ENCODE peak calls at places on chromosomes 7 and 10, in four cellular contexts. One of them, this sample, is unnamed.

GRCh38 chr7:147400221-147400689 is 1190.3 kb upstream of the C7orf33 start:
- DNase-seq in HepG2: no peak
- DNase-seq in H1: no peak
- DNase-seq in GM12878: no peak
- DNase-seq in this sample: no peak

GRCh38 chr10:35643151-35643975 is 1.3 kb upstream of the FZD8 start:
- DNase-seq in GM12878: no peak
- DNase-seq in H1: no peak
- DNase-seq in HepG2: no peak
- DNase-seq in this sample: no peak

GRCh38 chr10:46527241-46527811 is 29.1 kb downstream of the GPRIN2 start:
- DNase-seq in HepG2: no peak
- DNase-seq in H1: no peak
- DNase-seq in GM12878: no peak
- DNase-seq in this sample: no peak

GRCh38 chr10:24288581-24288980 is 79.6 kb downstream of the KIAA1217 start:
- DNase-seq in H1: no peak
- DNase-seq in HepG2: no peak
- DNase-seq in GM12878: no peak
- DNase-seq in this sample: no peak

GRCh38 chr7:106482091-106482490 is 178.9 kb downstream of the CCDC71L start:
- DNase-seq in H1: no peak
- DNase-seq in GM12878: no peak
- DNase-seq in HepG2: no peak
- DNase-seq in this sample: no peak

GRCh38 chr7:99380823-99381663 is 6.5 kb downstream of the ARPC1B start:
- DNase-seq in H1: no peak
- DNase-seq in GM12878: peak
- DNase-seq in HepG2: peak
- DNase-seq in this sample: no peak

GRCh38 chr10:34816067-34817002 is 1.2 kb upstream of the PARD3 start:
- DNase-seq in HepG2: no peak
- DNase-seq in GM12878: no peak
- DNase-seq in H1: no peak
- DNase-seq in this sample: no peak

GRCh38 chr7:22166928-22167327 is 190.0 kb downstream of the RAPGEF5 start:
- DNase-seq in HepG2: no peak
- DNase-seq in H1: no peak
- DNase-seq in GM12878: no peak
- DNase-seq in this sample: no peak

GRCh38 chr10:131137223-131137622 is 174.3 kb downstream of the TCERG1L start:
- DNase-seq in HepG2: no peak
- DNase-seq in H1: no peak
- DNase-seq in GM12878: no peak
- DNase-seq in this sample: no peak

GRCh38 chr10:36057731-36058130 is 415.6 kb upstream of the FZD8 start:
- DNase-seq in GM12878: no peak
- DNase-seq in H1: no peak
- DNase-seq in HepG2: no peak
- DNase-seq in this sample: no peak

GRCh38 chr7:1422512-1423265 is 36.6 kb downstream of the MICALL2 start:
- DNase-seq in H1: no peak
- DNase-seq in GM12878: no peak
- DNase-seq in HepG2: no peak
- DNase-seq in this sample: no peak

GRCh38 chr10:142371-142770 is 7.1 kb downstream of the ZMYND11 start:
- DNase-seq in H1: no peak
- DNase-seq in GM12878: no peak
- DNase-seq in HepG2: no peak
- DNase-seq in this sample: no peak

GRCh38 chr7:137109966-137110930 is 233.3 kb downstream of the PTN start:
- DNase-seq in HepG2: no peak
- DNase-seq in GM12878: no peak
- DNase-seq in H1: no peak
- DNase-seq in this sample: no peak

GRCh38 chr10:132880148-132880981 is 62.0 kb downstream of the CFAP46 start:
- DNase-seq in GM12878: no peak
- DNase-seq in H1: no peak
- DNase-seq in HepG2: no peak
- DNase-seq in this sample: no peak

DNA sequence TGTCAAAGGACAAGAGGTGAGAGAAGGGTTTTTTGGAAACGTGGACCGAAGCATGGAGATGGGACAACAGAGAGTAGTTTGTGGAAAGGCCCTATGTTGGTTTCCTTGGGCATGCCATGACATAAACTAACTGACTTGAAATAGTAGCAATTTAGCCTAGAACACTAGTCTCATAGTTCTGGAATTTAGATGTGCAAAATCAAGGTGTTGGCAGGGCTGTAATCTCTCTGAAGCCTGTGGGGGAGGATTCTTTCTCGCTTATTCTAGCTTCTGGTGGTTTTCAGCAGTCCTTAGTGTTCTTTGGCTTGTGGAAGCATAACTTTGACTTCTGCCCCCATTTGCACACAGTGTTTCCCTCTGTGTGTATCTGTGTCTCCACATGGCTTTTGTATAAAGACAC is 283.4 kb downstream of the GFRA1 start:
- DNase-seq in GM12878: no peak
- DNase-seq in HepG2: no peak
- DNase-seq in H1: no peak
- DNase-seq in this sample: no peak
- TF ChIP-seq SUZ12 in GM12878: no peak
- TF ChIP-seq SUZ12 in HepG2: no peak
- TF ChIP-seq SUZ12 in H1: no peak
- TF ChIP-seq SUZ12 in this sample: no peak

GRCh38 chr7:5454485-5454884 is 30.9 kb upstream of the TNRC18 start:
- DNase-seq in GM12878: no peak
- DNase-seq in H1: no peak
- DNase-seq in HepG2: no peak
- DNase-seq in this sample: no peak

GRCh38 chr7:5451391-5451790 is 27.8 kb upstream of the TNRC18 start:
- DNase-seq in H1: no peak
- DNase-seq in GM12878: no peak
- DNase-seq in HepG2: no peak
- DNase-seq in this sample: no peak

GRCh38 chr7:5452470-5452899 is 28.9 kb upstream of the TNRC18 start:
- DNase-seq in HepG2: no peak
- DNase-seq in GM12878: no peak
- DNase-seq in H1: no peak
- DNase-seq in this sample: no peak

GRCh38 chr7:5453566-5454075 is 30.0 kb upstream of the TNRC18 start:
- DNase-seq in H1: no peak
- DNase-seq in HepG2: no peak
- DNase-seq in GM12878: no peak
- DNase-seq in this sample: no peak

DNA sequence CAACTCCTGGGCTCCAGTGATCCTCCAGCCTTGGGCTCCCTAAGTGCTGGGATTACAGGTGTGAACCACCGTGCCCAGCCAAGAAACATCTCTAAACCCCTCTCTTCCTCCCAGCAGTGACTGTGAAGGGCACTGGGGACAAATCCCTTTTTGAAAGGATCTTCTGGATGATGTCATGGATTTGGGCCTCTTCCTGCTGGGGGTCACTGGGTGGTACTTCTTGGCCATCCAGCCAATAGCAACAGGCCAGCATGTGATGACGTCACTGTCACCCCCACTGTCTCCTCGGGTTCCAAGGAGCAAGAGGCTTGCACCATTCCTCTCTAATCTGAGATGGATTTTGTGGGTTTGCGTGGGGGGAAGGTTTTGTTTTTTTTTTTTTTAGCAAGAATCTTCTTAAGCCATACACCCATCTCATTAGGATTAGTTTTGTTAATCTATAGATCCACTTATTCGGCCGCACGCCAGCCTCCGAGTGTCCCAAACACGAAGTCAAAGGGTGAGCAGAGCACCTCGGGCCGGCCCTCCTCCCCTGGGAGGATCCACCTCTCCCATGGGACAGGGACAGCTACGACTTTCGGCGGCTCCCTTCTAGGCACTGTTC is 29.4 kb upstream of the TNRC18 start:
- DNase-seq in H1: no peak
- DNase-seq in HepG2: no peak
- DNase-seq in GM12878: no peak
- DNase-seq in this sample: peak
- TF ChIP-seq YY1 in H1: no peak
- TF ChIP-seq YY1 in HepG2: no peak
- TF ChIP-seq YY1 in GM12878: no peak
- TF ChIP-seq YY1 in this sample: no peak

GRCh38 chr7:116214921-116215320 is 4.6 kb downstream of the TES start:
- DNase-seq in GM12878: no peak
- DNase-seq in HepG2: no peak
- DNase-seq in H1: no peak
- DNase-seq in this sample: no peak

GRCh38 chr7:116215550-116215949 is 5.2 kb downstream of the TES start:
- DNase-seq in H1: no peak
- DNase-seq in HepG2: no peak
- DNase-seq in GM12878: no peak
- DNase-seq in this sample: no peak

GRCh38 chr7:116211913-116212596 is 1.7 kb downstream of the TES start:
- DNase-seq in H1: no peak
- DNase-seq in HepG2: no peak
- DNase-seq in GM12878: no peak
- DNase-seq in this sample: no peak

GRCh38 chr7:116212859-116213258 is 2.5 kb downstream of the TES start:
- DNase-seq in H1: no peak
- DNase-seq in HepG2: no peak
- DNase-seq in GM12878: no peak
- DNase-seq in this sample: no peak

GRCh38 chr7:116213361-116214155 is 3.2 kb downstream of the TES start:
- DNase-seq in GM12878: no peak
- DNase-seq in HepG2: no peak
- DNase-seq in H1: no peak
- DNase-seq in this sample: no peak
- H3K4me3 ChIP-seq in GM12878: peak
- H3K4me3 ChIP-seq in HepG2: no peak
- H3K4me3 ChIP-seq in H1: no peak
- H3K4me3 ChIP-seq in this sample: no peak

GRCh38 chr7:73343671-73344380 is 15.9 kb downstream of the FKBP6 start:
- DNase-seq in GM12878: no peak
- DNase-seq in H1: no peak
- DNase-seq in HepG2: peak
- DNase-seq in this sample: no peak

GRCh38 chr7:73345538-73345937 is 17.6 kb downstream of the FKBP6 start:
- DNase-seq in H1: no peak
- DNase-seq in HepG2: peak
- DNase-seq in GM12878: no peak
- DNase-seq in this sample: no peak

GRCh38 chr7:73341877-73342276 is 13.9 kb downstream of the FKBP6 start:
- DNase-seq in H1: no peak
- DNase-seq in HepG2: peak
- DNase-seq in GM12878: no peak
- DNase-seq in this sample: no peak

GRCh38 chr7:73340514-73340913 is 12.6 kb downstream of the FKBP6 start:
- DNase-seq in GM12878: no peak
- DNase-seq in H1: no peak
- DNase-seq in HepG2: no peak
- DNase-seq in this sample: no peak

DNA sequence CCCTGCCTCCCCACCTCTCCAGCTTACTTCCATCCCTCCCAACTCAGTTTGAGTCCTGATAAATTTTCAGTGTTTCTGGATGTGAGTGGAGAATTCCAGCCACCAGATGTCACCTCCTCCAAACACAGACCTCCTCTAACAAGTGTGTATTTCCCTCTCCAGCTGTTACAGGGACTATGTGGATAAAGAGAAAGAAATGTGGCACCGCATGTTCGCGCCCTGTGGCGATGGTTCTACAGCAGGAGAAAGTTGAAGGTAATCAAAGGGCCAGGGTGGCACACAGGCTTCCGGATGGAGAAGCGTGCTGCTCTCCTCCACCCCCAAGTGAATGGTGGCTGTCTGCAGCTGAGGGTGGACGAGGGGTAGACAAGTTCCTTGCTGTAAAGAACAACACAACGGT is 14.7 kb downstream of the FKBP6 start:
- DNase-seq in GM12878: no peak
- DNase-seq in HepG2: peak
- DNase-seq in H1: no peak
- DNase-seq in this sample: peak
- TF ChIP-seq SUZ12 in GM12878: no peak
- TF ChIP-seq SUZ12 in HepG2: no peak
- TF ChIP-seq SUZ12 in H1: no peak
- TF ChIP-seq SUZ12 in this sample: no peak

GRCh38 chr10:14285941-14286555 is 44.7 kb downstream of the FRMD4A start:
- DNase-seq in H1: no peak
- DNase-seq in GM12878: no peak
- DNase-seq in HepG2: no peak
- DNase-seq in this sample: no peak
- TF ChIP-seq YY1 in H1: no peak
- TF ChIP-seq YY1 in GM12878: no peak
- TF ChIP-seq YY1 in HepG2: no peak
- TF ChIP-seq YY1 in this sample: no peak

This sample was measured in NT2/D1.